ENCODE peak calls at places on chromosomes 11 and 22, in four cellular contexts. U is NCI-H2081, O is right lobe of liver, W is anterior cingulate cortex. J is an unnamed sample.
A peak's percentile ranks its signal among the peaks of the same experiment; 100 is the strongest.

GRCh38 chr11:78244546-78245315 is 56.0 kb downstream of the USP35 start:
- DNase-seq in U (no peak), O (no peak), W (no peak), J (no peak)

GRCh38 chr11:6485661-6486060 is 4.4 kb downstream of the TIMM10B start:
- DNase-seq in U (no peak), O (no peak), W (no peak), J (no peak)

GRCh38 chr22:35460678-35461077 is 60.7 kb downstream of the MCM5 start:
- DNase-seq in U (no peak), O (no peak), W (no peak), J (no peak)

GRCh38 chr11:68841718-68842426 is at the start of gene CPT1A:
- DNase-seq in U (peak; percentile 10), O (peak; percentile 89), W (no peak), J (peak; percentile 90)

GRCh38 chr11:1448166-1448825 is 38.3 kb downstream of the MOB2 start:
- DNase-seq in U (no peak), O (no peak), W (peak; percentile 22), J (no peak)

GRCh38 chr11:61688368-61689163 is 8.4 kb downstream of the DAGLA start:
- DNase-seq in U (no peak), O (no peak), W (no peak), J (peak; percentile 86)

GRCh38 chr22:43521716-43522115 is 109.9 kb downstream of the MPPED1 start:
- DNase-seq in U (no peak), O (no peak), W (no peak), J (no peak)

GRCh38 chr11:2436013-2436520 is 8.2 kb downstream of the TRPM5 start:
- DNase-seq in U (no peak), O (no peak), W (no peak), J (peak; percentile 18)

GRCh38 chr11:14969922-14970323 is 2.2 kb downstream of the CALCA start:
- DNase-seq in U (no peak), O (no peak), W (no peak), J (no peak)

GRCh38 chr22:31229402-31230140 is 17.5 kb downstream of the LIMK2 start:
- DNase-seq in U (peak; percentile 20), O (peak; percentile 74), W (no peak), J (no peak)

GRCh38 chr11:10930961-10931760 is 73.3 kb upstream of the ZBED5 start:
- DNase-seq in U (peak; percentile 29), O (peak; percentile 49), W (peak; percentile 30), J (peak; percentile 79)

GRCh38 chr11:128592454-128592853 is 5.1 kb upstream of the ETS1 start:
- DNase-seq in U (no peak), O (no peak), W (no peak), J (no peak)

GRCh38 chr11:69156673-69157155 is 979 bp downstream of the SMIM38 start:
- DNase-seq in U (no peak), O (no peak), W (no peak), J (no peak)

GRCh38 chr11:19740586-19740985 is 27.9 kb downstream of the NAV2 start:
- DNase-seq in U (no peak), O (no peak), W (no peak), J (no peak)

GRCh38 chr11:119166368-119167076 is 2.0 kb upstream of the NLRX1 start:
- DNase-seq in U (no peak), O (no peak), W (no peak), J (no peak)

GRCh38 chr22:21598302-21598701 is 30.8 kb downstream of the UBE2L3 start:
- DNase-seq in U (no peak), O (no peak), W (no peak), J (no peak)

GRCh38 chr11:16279524-16279923 is 76.8 kb downstream of the SOX6 start:
- DNase-seq in U (no peak), O (no peak), W (no peak), J (no peak)

GRCh38 chr11:60937144-60937527 is 12.9 kb downstream of the TMEM132A start:
- DNase-seq in U (no peak), O (no peak), W (no peak), J (no peak)

GRCh38 chr11:100789500-100789899 is 102.4 kb downstream of the ARHGAP42 start:
- DNase-seq in U (no peak), O (peak; percentile 81), W (no peak), J (peak; percentile 43)

GRCh38 chr11:68550485-68550817 is 89.9 kb downstream of the PPP6R3 start:
- DNase-seq in U (no peak), O (no peak), W (no peak), J (no peak)

GRCh38 chr11:60168306-60168705 is 14.6 kb downstream of the MS4A6A start:
- DNase-seq in U (no peak), O (no peak), W (no peak), J (no peak)

GRCh38 chr11:84194696-84195095 is 908.5 kb upstream of the CCDC90B start:
- DNase-seq in U (no peak), O (no peak), W (no peak), J (no peak)

GRCh38 chr11:89443366-89444303 is 47.5 kb downstream of the NOX4 start:
- DNase-seq in U (no peak), O (no peak), W (no peak), J (no peak)

GRCh38 chr11:71447791-71448256 is 369 bp downstream of the DHCR7 start:
- DNase-seq in U (no peak), O (no peak), W (no peak), J (peak; percentile 63)

GRCh38 chr11:117572671-117573070 is 224.3 kb downstream of the DSCAML1 start:
- DNase-seq in U (no peak), O (no peak), W (no peak), J (no peak)

GRCh38 chr22:19756288-19757128 is 4.1 kb upstream of the TBX1 start:
- DNase-seq in U (peak; percentile 53), O (peak; percentile 75), W (no peak), J (peak; percentile 56)

GRCh38 chr11:116348226-116348625 is 424.6 kb downstream of the BUD13 start:
- DNase-seq in U (no peak), O (no peak), W (no peak), J (no peak)

GRCh38 chr22:50628543-50629134 is 687 bp upstream of the ARSA start:
- DNase-seq in U (no peak), O (no peak), W (no peak), J (no peak)

GRCh38 chr11:76453248-76453647 is 8.4 kb downstream of the EMSY start:
- DNase-seq in U (no peak), O (no peak), W (no peak), J (no peak)

GRCh38 chr11:27465629-27466028 is 7.0 kb downstream of the LGR4 start:
- DNase-seq in U (no peak), O (no peak), W (no peak), J (no peak)

GRCh38 chr11:614091-614582 is 1.6 kb downstream of the IRF7 start:
- DNase-seq in U (no peak), O (peak; percentile 60), W (no peak), J (no peak)

J was measured in Right ventricle myocardium superior.